ENCODE peak calls at places on chromosomes 1 and 21, in four cellular contexts. S, B, U and K are unnamed samples.

GRCh38 chr1:210457566-210457965 is 128.9 kb downstream of the HHAT start:
- DNase-seq in S (no peak), B (no peak), U (no peak), K (no peak)

GRCh38 chr1:14571810-14572767 is 26.4 kb upstream of the KAZN start:
- DNase-seq in S (no peak), B (no peak), U (peak; percentile 23), K (no peak)

GRCh38 chr21:24375201-24375600 is 1232.1 kb downstream of the MRPL39 start:
- DNase-seq in S (no peak), B (no peak), U (no peak), K (no peak)

GRCh38 chr1:50959303-50959912 is 659 bp downstream of the FAF1 start:
- DNase-seq in S (no peak), B (peak; percentile 35), U (peak; percentile 46), K (no peak)

GRCh38 chr1:228163004-228163753 is 2.4 kb upstream of the IBA57 start:
- DNase-seq in S (peak; percentile 63), B (peak; percentile 51), U (peak; percentile 45), K (peak; percentile 67)

GRCh38 chr1:38151399-38151798 is 104.8 kb upstream of the POU3F1 start:
- DNase-seq in S (no peak), B (no peak), U (no peak), K (no peak)

GRCh38 chr1:37958690-37959089 is 11.8 kb upstream of the INPP5B start:
- DNase-seq in S (no peak), B (no peak), U (peak; percentile 81), K (no peak)

GRCh38 chr21:41363370-41364270 is 1.8 kb downstream of the MX2 start:
- DNase-seq in S (no peak), B (no peak), U (no peak), K (no peak)

GRCh38 chr1:210260087-210260486 is 27.5 kb downstream of the SERTAD4 start:
- DNase-seq in S (peak; percentile 45), B (no peak), U (peak; percentile 48), K (no peak)

GRCh38 chr1:26064591-26064990 is 2.8 kb downstream of the TRIM63 start:
- DNase-seq in S (no peak), B (no peak), U (no peak), K (no peak)

GRCh38 chr21:28657576-28657975 is 335.1 kb downstream of the LTN1 start:
- DNase-seq in S (no peak), B (no peak), U (no peak), K (no peak)

GRCh38 chr1:154213274-154213673 is 7.1 kb upstream of the CFAP141 start:
- DNase-seq in S (no peak), B (no peak), U (peak; percentile 75), K (no peak)

GRCh38 chr1:40651138-40651857 is 14.2 kb downstream of the RIMS3 start:
- DNase-seq in S (no peak), B (peak; percentile 75), U (no peak), K (peak; percentile 43)

GRCh38 chr1:4573521-4573920 is 80.9 kb upstream of the AJAP1 start:
- DNase-seq in S (no peak), B (no peak), U (no peak), K (no peak)

GRCh38 chr1:30300669-30301068 is 422.7 kb downstream of the MATN1 start:
- DNase-seq in S (no peak), B (no peak), U (no peak), K (no peak)

GRCh38 chr1:97567000-97567749 is 353.7 kb downstream of the DPYD start:
- DNase-seq in S (no peak), B (no peak), U (no peak), K (no peak)

GRCh38 chr21:35508389-35508888 is 459.3 kb upstream of the RUNX1 start:
- DNase-seq in S (peak; percentile 74), B (peak; percentile 50), U (peak; percentile 96), K (peak; percentile 60)

GRCh38 chr1:232038704-232039103 is 412.1 kb downstream of the DISC1 start:
- DNase-seq in S (peak; percentile 35), B (no peak), U (no peak), K (peak; percentile 34)

GRCh38 chr21:45199201-45199600 is 88.5 kb downstream of the POFUT2 start:
- DNase-seq in S (no peak), B (no peak), U (no peak), K (no peak)

GRCh38 chr1:84496498-84496897 is 9.7 kb upstream of the SPATA1 start:
- DNase-seq in S (no peak), B (no peak), U (no peak), K (no peak)

GRCh38 chr1:232629250-232630046 is 485 bp downstream of the SIPA1L2 start:
- DNase-seq in S (peak; percentile 65), B (peak; percentile 47), U (peak; percentile 3), K (peak; percentile 35)

GRCh38 chr1:22959545-22960360 is 12.9 kb downstream of the LACTBL1 start:
- DNase-seq in S (no peak), B (no peak), U (no peak), K (no peak)

GRCh38 chr1:205536759-205537361 is 32.4 kb downstream of the CDK18 start:
- DNase-seq in S (no peak), B (peak; percentile 76), U (no peak), K (no peak)

GRCh38 chr21:28521932-28522826 is 470.5 kb downstream of the LTN1 start:
- DNase-seq in S (no peak), B (no peak), U (peak; percentile 82), K (no peak)

GRCh38 chr1:37146071-37146470 is 111.8 kb upstream of the GRIK3 start:
- DNase-seq in S (no peak), B (no peak), U (no peak), K (no peak)

GRCh38 chr1:59443355-59443754 is 146.5 kb downstream of the FGGY start:
- DNase-seq in S (no peak), B (no peak), U (no peak), K (no peak)

GRCh38 chr1:184931566-184931965 is 42.7 kb downstream of the NIBAN1 start:
- DNase-seq in S (no peak), B (no peak), U (no peak), K (no peak)

GRCh38 chr1:201795066-201795465 is 33.9 kb upstream of the IPO9 start:
- DNase-seq in S (no peak), B (no peak), U (peak; percentile 44), K (no peak)

GRCh38 chr1:1984560-1985070 is 19.0 kb downstream of the CFAP74 start:
- DNase-seq in S (no peak), B (no peak), U (no peak), K (no peak)

GRCh38 chr1:205991237-205991636 is 12.0 kb downstream of the RAB7B start:
- DNase-seq in S (no peak), B (no peak), U (peak; percentile 49), K (no peak)

GRCh38 chr1:28213315-28213714 is 19.5 kb downstream of the DNAJC8 start:
- DNase-seq in S (no peak), B (no peak), U (no peak), K (no peak)

GRCh38 chr1:204651843-204652421 is 33.6 kb downstream of the LRRN2 start:
- DNase-seq in S (no peak), B (no peak), U (no peak), K (no peak)

GRCh38 chr1:154818911-154819310 is 51.2 kb downstream of the KCNN3 start:
- DNase-seq in S (no peak), B (no peak), U (no peak), K (no peak)

GRCh38 chr1:151909167-151910149 is at the start of gene THEM4:
- DNase-seq in S (peak; percentile 99), B (peak; percentile 98), U (peak; percentile 95), K (peak; percentile 98)

GRCh38 chr1:28104866-28105467 is 16.6 kb upstream of the EYA3 start:
- DNase-seq in S (peak; percentile 32), B (peak; percentile 72), U (peak; percentile 86), K (no peak)

GRCh38 chr1:62528015-62528414 is 69.3 kb upstream of the ANGPTL3 start:
- DNase-seq in S (peak; percentile 51), B (no peak), U (no peak), K (peak; percentile 25)

DNA sequence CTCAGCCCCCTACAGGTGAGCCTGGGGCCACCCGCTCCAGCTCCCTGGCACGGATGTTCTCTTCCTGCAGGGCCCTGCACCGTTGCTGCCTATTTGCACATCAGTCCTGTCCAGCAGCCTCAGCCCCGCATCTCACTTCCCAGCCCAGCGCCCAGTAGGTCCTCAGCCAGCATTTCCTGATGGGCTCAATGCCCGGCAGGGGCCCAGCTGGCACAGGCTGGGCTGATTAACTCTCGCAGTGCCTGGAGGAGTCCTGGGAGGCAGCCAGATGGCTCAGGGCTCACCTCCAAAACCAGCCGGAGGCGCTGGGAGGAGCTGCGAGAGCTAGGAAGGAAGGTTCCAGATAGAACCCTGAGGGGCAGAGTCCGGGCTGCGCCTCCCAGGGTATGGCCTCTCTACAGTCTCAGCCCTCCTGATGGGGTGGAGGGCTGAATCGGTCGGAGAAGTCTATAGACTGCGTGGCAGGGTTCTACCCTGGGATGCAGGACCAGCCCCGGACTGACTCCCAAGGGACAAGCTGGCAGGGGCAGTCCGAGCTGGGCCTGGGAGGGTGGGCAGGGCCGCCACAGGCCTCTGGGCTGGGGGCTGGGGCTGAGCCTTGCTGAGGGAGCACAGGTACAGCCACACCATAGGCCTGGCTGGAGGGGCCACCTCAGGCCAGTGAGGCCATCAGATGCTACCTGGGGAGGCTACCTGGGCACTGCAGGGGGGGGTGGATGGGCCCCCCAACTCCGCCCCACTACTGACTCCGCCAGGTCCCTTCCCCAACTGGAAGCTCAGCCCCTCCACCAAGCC is 19.2 kb upstream of the CLSTN1 start:
- DNase-seq in S (no peak), B (peak; percentile 63), U (no peak), K (peak; percentile 47)
- TF ChIP-seq CTCF in S (no peak), B (no peak), U (no peak), K (no peak)

GRCh38 chr1:234114648-234115307 is 210.3 kb downstream of the SLC35F3 start:
- DNase-seq in S (no peak), B (peak; percentile 10), U (peak; percentile 64), K (no peak)
- TF ChIP-seq CTCF in S (peak; percentile 61), B (peak; percentile 63), U (peak; percentile 73), K (peak; percentile 73)

GRCh38 chr1:227131193-227131592 is 187.1 kb downstream of the CDC42BPA start:
- DNase-seq in S (no peak), B (no peak), U (peak; percentile 56), K (no peak)
- TF ChIP-seq CTCF in S (peak; percentile 41), B (peak; percentile 34), U (peak; percentile 63), K (peak; percentile 60)

GRCh38 chr21:22575165-22575584 is 1577.0 kb downstream of the NCAM2 start:
- DNase-seq in S (no peak), B (no peak), U (no peak), K (no peak)
- TF ChIP-seq CTCF in S (peak; percentile 22), B (peak; percentile 9), U (no peak), K (peak; percentile 49)

DNA sequence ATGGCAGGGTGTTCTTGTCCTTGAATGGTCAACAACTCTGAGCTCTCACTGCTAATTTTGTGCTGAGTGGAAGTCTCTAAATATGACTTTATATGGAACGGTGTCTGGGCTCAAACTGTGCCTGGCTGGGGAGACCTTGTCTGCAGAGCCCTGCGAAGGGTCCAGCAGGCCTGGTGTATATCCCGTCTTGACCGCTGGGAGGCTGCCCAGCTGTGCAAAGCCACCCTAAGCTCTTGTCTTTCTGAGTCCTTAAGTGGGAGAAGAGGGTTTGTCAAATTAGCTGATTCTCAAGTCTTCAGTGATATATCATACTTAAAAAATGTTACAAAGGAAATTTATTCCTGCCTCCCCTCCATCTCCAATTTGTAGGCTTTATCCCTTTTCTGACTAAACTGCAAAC is 198.7 kb downstream of the KCNJ6 start:
- DNase-seq in S (no peak), B (no peak), U (no peak), K (no peak)
- TF ChIP-seq CTCF in S (no peak), B (no peak), U (no peak), K (no peak)